ENCODE peak calls at places on chromosomes 16 and 17, in seven cellular contexts. E, W, J, M, I, L and Z are unnamed samples. For H3K9me3, the result is how much of the 10 kb centered on the place peaks cover.

GRCh38 chr16:85961988-85962915 is 63.3 kb downstream of the IRF8 start:
- DNase-seq in E (peak), W (no peak), J (no peak), M (no peak), I (no peak), L (no peak), Z (no peak)

GRCh38 chr16:66947302-66948033 is 12.2 kb downstream of the CES2 start:
- DNase-seq in E (peak), W (peak), J (peak), M (peak), I (peak), L (peak), Z (peak)

GRCh38 chr17:18860161-18860972 is 2.4 kb downstream of the PRPSAP2 start:
- DNase-seq in E (no peak), W (no peak), J (no peak), M (no peak), I (peak), L (no peak), Z (no peak)

GRCh38 chr16:83727751-83728352 is 79.9 kb upstream of the HSBP1 start:
- DNase-seq in E (no peak), W (no peak), J (no peak), M (no peak), I (no peak), L (no peak), Z (no peak)

GRCh38 chr17:52789829-52790228 is 631.3 kb upstream of the CA10 start:
- DNase-seq in E (no peak), W (no peak), J (no peak), M (no peak), I (no peak), L (no peak), Z (no peak)

GRCh38 chr16:1745181-1745899 is 26.0 kb downstream of the NME3 start:
- DNase-seq in E (no peak), W (no peak), J (no peak), M (no peak), I (no peak), L (no peak), Z (no peak)

GRCh38 chr17:79306688-79307323 is 232.2 kb downstream of the ENGASE start:
- DNase-seq in E (no peak), W (no peak), J (no peak), M (no peak), I (no peak), L (no peak), Z (no peak)

GRCh38 chr17:9240659-9241370 is 219.5 kb downstream of the NTN1 start:
- DNase-seq in E (peak), W (no peak), J (no peak), M (no peak), I (no peak), L (peak), Z (no peak)

GRCh38 chr17:38327936-38328335 is 15.8 kb downstream of the GPR179 start:
- DNase-seq in E (no peak), W (no peak), J (peak), M (no peak), I (no peak), L (no peak), Z (no peak)

GRCh38 chr17:74443516-74444296 is 11.8 kb downstream of the GPRC5C start:
- DNase-seq in E (no peak), W (no peak), J (no peak), M (no peak), I (no peak), L (no peak), Z (no peak)

GRCh38 chr17:79831367-79832210 is 7.7 kb downstream of the CBX4 start:
- DNase-seq in E (peak), W (peak), J (peak), M (no peak), I (no peak), L (peak), Z (no peak)

GRCh38 chr17:46039592-46040186 is 40.6 kb downstream of the STH start:
- DNase-seq in E (no peak), W (no peak), J (no peak), M (no peak), I (no peak), L (no peak), Z (no peak)

GRCh38 chr16:21590791-21591190 is 8.6 kb upstream of the METTL9 start:
- DNase-seq in E (no peak), W (no peak), J (no peak), M (no peak), I (no peak), L (no peak), Z (no peak)

GRCh38 chr17:66304304-66305174 is 2.1 kb downstream of the PRKCA start:
- DNase-seq in E (peak), W (no peak), J (peak), M (no peak), I (no peak), L (peak), Z (no peak)

GRCh38 chr17:2847601-2848255 is 51.5 kb downstream of the RAP1GAP2 start:
- DNase-seq in E (no peak), W (no peak), J (no peak), M (no peak), I (no peak), L (no peak), Z (no peak)

GRCh38 chr17:42459256-42459982 is 741 bp downstream of the ATP6V0A1 start:
- DNase-seq in E (peak), W (no peak), J (peak), M (no peak), I (no peak), L (peak), Z (no peak)

GRCh38 chr16:50731130-50731988 is 10.5 kb upstream of the CYLD start:
- DNase-seq in E (no peak), W (no peak), J (no peak), M (no peak), I (no peak), L (no peak), Z (no peak)

DNA sequence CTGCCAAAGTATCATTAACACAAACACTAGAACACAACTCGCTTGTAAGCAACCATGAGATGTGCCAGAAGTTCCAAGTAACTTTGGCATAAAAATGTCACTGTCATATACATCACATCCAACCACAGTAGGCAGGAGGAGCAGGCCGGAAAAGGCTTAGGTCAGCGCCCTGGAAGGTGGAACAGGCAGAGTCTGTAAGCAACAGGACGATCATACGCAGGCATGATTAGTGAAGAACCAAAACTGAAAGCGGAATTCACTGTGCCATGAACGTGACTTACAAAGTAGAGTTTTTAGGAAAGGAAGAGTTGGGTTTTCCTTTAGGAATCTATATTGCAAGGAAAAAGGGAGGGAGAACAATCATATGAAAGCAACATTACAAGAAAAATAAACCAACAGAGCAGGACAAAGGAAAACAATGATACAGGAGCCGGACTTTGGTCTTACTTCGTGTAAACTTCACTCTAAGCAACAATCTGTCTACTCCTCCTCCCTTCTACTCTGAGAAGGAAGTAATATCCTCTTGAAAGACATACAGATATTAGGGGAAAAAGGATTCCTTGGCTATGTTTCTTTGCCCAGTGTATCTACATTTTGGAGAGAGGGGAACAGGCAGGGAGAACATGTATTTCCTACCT is 52.2 kb downstream of the YWHAE start:
- DNase-seq in E (no peak), W (no peak), J (no peak), M (no peak), I (no peak), L (no peak), Z (no peak)
- H3K4me3 ChIP-seq in E (no peak), W (no peak), J (no peak), M (no peak), I (no peak), L (no peak), Z (peak)

GRCh38 chr17:34305606-34306005 is 13.6 kb upstream of the CCL8 start:
- DNase-seq in E (no peak), W (no peak), J (no peak), M (no peak), I (no peak), L (no peak), Z (no peak)
- TF ChIP-seq SIN3A in E (no peak), W (no peak), J (no peak), M (no peak), I (no peak), L (no peak), Z (no peak)

GRCh38 chr16:35187665-35188225 is 1728.3 kb downstream of the TP53TG3F start:
- DNase-seq in E (no peak), W (no peak), J (no peak), M (no peak), I (no peak), L (no peak), Z (no peak)
- H3K9me3 ChIP-seq in E (under half), W (half or more), J (under half), M (under half), I (under half), L (half or more), Z (under half)

GRCh38 chr16:46743232-46743719 is 4.9 kb downstream of the MYLK3 start:
- DNase-seq in E (peak), W (no peak), J (peak), M (no peak), I (no peak), L (peak), Z (no peak)
- H3K4me3 ChIP-seq in E (peak), W (no peak), J (no peak), M (no peak), I (no peak), L (no peak), Z (no peak)

DNA sequence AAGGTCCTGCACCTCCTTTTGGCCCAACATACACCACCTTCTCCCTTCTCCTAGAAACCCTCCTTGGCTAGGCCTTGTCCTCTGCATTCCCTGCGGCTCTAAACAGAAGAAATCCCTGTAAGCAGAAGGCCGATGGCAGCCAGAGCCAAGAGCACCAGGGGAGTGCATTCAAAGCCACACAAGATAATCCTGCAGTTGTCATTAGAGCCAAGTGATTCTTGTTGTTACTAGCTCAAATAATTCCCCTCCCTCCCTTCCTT is 6.0 kb downstream of the PRSS36 start:
- DNase-seq in E (no peak), W (no peak), J (no peak), M (no peak), I (no peak), L (no peak), Z (no peak)
- TF ChIP-seq SIN3A in E (no peak), W (no peak), J (no peak), M (no peak), I (no peak), L (no peak), Z (no peak)

GRCh38 chr16:35170610-35171009 is 1711.2 kb downstream of the TP53TG3F start:
- DNase-seq in E (no peak), W (no peak), J (no peak), M (no peak), I (no peak), L (no peak), Z (no peak)
- H3K9me3 ChIP-seq in E (under half), W (under half), J (under half), M (under half), I (under half), L (half or more), Z (under half)